ENCODE peak calls at places on chromosome X, in five cellular contexts. Y, A, E, B and H are unnamed samples.
A peak's percentile ranks its signal among the peaks of the same experiment; 100 is the strongest.

GRCh38 chrX:97471071-97471470 is 587.4 kb downstream of the RPA4 start:
- DNase-seq in Y (no peak), A (no peak), E (no peak), B (no peak), H (no peak)

GRCh38 chrX:40201486-40201885 is 103.7 kb upstream of the BCOR start:
- DNase-seq in Y (no peak), A (peak; percentile 37), E (no peak), B (no peak), H (no peak)

GRCh38 chrX:97898798-97899197 is 1015.1 kb downstream of the RPA4 start:
- DNase-seq in Y (no peak), A (no peak), E (no peak), B (no peak), H (no peak)

GRCh38 chrX:106278951-106279350 is 110.8 kb downstream of the PWWP3B start:
- DNase-seq in Y (no peak), A (no peak), E (no peak), B (peak; percentile 77), H (no peak)

GRCh38 chrX:21905209-21905735 is 35.2 kb upstream of the SMS start:
- DNase-seq in Y (no peak), A (peak; percentile 44), E (no peak), B (no peak), H (no peak)

GRCh38 chrX:21225643-21226042 is 148.6 kb upstream of the CNKSR2 start:
- DNase-seq in Y (no peak), A (no peak), E (no peak), B (peak; percentile 48), H (no peak)

GRCh38 chrX:9668537-9668936 is 97.1 kb downstream of the GPR143 start:
- DNase-seq in Y (no peak), A (no peak), E (no peak), B (no peak), H (no peak)

GRCh38 chrX:138877746-138878145 is 166.2 kb upstream of the FGF13 start:
- DNase-seq in Y (no peak), A (no peak), E (no peak), B (peak; percentile 92), H (no peak)

GRCh38 chrX:150451953-150452352 is 88.8 kb downstream of the MAMLD1 start:
- DNase-seq in Y (no peak), A (no peak), E (no peak), B (no peak), H (no peak)

GRCh38 chrX:78237127-78237526 is 90.3 kb downstream of the CYSLTR1 start:
- DNase-seq in Y (no peak), A (no peak), E (no peak), B (peak; percentile 26), H (no peak)

GRCh38 chrX:84865113-84865512 is 138.6 kb upstream of the APOOL start:
- DNase-seq in Y (no peak), A (no peak), E (no peak), B (peak; percentile 44), H (no peak)

GRCh38 chrX:20029728-20030127 is 38.9 kb upstream of the BCLAF3 start:
- DNase-seq in Y (no peak), A (no peak), E (no peak), B (peak; percentile 88), H (no peak)

GRCh38 chrX:24339911-24340310 is 20.5 kb upstream of the SUPT20HL1 start:
- DNase-seq in Y (no peak), A (no peak), E (no peak), B (no peak), H (no peak)

GRCh38 chrX:136616987-136617685 is 30.8 kb upstream of the CD40LG start:
- DNase-seq in Y (no peak), A (no peak), E (no peak), B (no peak), H (no peak)

DNA sequence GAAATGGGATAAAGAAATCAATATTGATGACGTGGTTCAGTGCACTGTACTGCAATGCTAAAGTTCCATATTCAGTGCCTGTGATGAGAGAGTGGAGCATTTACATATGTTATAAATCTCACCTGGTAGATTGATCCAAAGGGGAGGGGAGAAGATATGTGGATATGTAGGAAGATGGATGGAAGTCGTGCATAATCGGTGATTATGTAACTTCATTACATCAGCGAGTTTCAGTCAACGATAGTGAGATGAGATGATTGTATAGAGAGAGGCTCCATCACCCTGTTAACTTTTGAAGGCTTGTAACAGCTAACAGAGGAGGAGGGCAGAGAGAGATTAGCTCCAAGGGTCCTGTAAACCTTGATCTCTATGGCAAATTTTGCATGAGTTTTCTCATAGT is 1.8 kb downstream of the IL1RAPL1 start:
- DNase-seq in Y (no peak), A (no peak), E (no peak), B (no peak), H (no peak)
- H3K27ac ChIP-seq in Y (peak overlapping the region; percentile 73), A (no peak overlapping the region), E (peak overlapping the region; percentile 10), B (no peak overlapping the region), H (no peak overlapping the region)

GRCh38 chrX:69016220-69016941 is 148.9 kb downstream of the PJA1 start:
- DNase-seq in Y (no peak), A (no peak), E (no peak), B (no peak), H (no peak)
- H3K27ac ChIP-seq in Y (no peak overlapping the region), A (no peak overlapping the region), E (peak overlapping the region; percentile 59), B (no peak overlapping the region), H (no peak overlapping the region)

DNA sequence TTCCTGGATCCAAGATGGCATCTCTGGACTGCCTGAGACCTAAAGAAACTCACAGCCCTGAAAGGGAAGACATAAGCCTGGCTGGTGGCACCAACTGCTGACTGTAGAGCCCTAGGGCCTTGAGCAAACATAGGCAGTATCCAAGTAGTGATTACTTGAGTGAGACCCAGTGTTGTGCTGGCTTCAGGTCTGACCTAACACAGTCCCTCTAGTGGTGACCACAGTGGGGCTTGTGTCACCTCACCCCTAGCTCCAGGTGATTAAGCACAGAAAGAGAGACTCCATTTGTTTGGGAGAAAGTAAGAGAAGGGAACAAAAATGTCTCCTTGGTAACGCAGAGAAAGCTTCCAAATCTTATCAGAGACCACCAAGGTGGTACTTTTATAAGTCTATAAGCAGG is 496.3 kb upstream of the HTR2C start:
- DNase-seq in Y (no peak), A (no peak), E (no peak), B (no peak), H (no peak)
- H3K27ac ChIP-seq in Y (no peak overlapping the region), A (no peak overlapping the region), E (no peak overlapping the region), B (no peak overlapping the region), H (no peak overlapping the region)

GRCh38 chrX:107567370-107567769 is 60.9 kb upstream of the PRPS1 start:
- DNase-seq in Y (no peak), A (no peak), E (no peak), B (no peak), H (no peak)

GRCh38 chrX:107566603-107567262 is 61.6 kb upstream of the PRPS1 start:
- DNase-seq in Y (no peak), A (no peak), E (no peak), B (no peak), H (no peak)

GRCh38 chrX:107563851-107564250 is 64.5 kb upstream of the PRPS1 start:
- DNase-seq in Y (no peak), A (no peak), E (no peak), B (no peak), H (no peak)

GRCh38 chrX:107565005-107565404 is 63.3 kb upstream of the PRPS1 start:
- DNase-seq in Y (no peak), A (no peak), E (no peak), B (no peak), H (no peak)

GRCh38 chrX:107565916-107566602 is 62.3 kb upstream of the PRPS1 start:
- DNase-seq in Y (no peak), A (peak; percentile 85), E (no peak), B (peak; percentile 46), H (peak; percentile 49)
- H3K27ac ChIP-seq in Y (no peak overlapping the region), A (peak overlapping the region; percentile 78), E (no peak overlapping the region), B (no peak overlapping the region), H (no peak overlapping the region)

GRCh38 chrX:11793734-11794133 is 35.7 kb downstream of the MSL3 start:
- DNase-seq in Y (no peak), A (no peak), E (no peak), B (no peak), H (no peak)

GRCh38 chrX:11789809-11790208 is 31.8 kb downstream of the MSL3 start:
- DNase-seq in Y (no peak), A (no peak), E (no peak), B (no peak), H (no peak)

GRCh38 chrX:11791537-11791936 is 33.5 kb downstream of the MSL3 start:
- DNase-seq in Y (no peak), A (no peak), E (no peak), B (peak; percentile 58), H (no peak)

GRCh38 chrX:11792461-11793421 is 34.7 kb downstream of the MSL3 start:
- DNase-seq in Y (no peak), A (no peak), E (no peak), B (peak; percentile 4), H (no peak)

GRCh38 chrX:11791090-11791489 is 33.1 kb downstream of the MSL3 start:
- DNase-seq in Y (no peak), A (no peak), E (no peak), B (peak; percentile 9), H (no peak)
- H3K27ac ChIP-seq in Y (no peak overlapping the region), A (no peak overlapping the region), E (no peak overlapping the region), B (peak overlapping the region; percentile 47), H (no peak overlapping the region)

GRCh38 chrX:56784666-56785065 is 55.6 kb downstream of the NBDY start:
- DNase-seq in Y (peak; percentile 20), A (no peak), E (no peak), B (no peak), H (no peak)

GRCh38 chrX:56782791-56783449 is 53.9 kb downstream of the NBDY start:
- DNase-seq in Y (peak; percentile 50), A (no peak), E (peak; percentile 50), B (no peak), H (no peak)

GRCh38 chrX:56782362-56782761 is 53.3 kb downstream of the NBDY start:
- DNase-seq in Y (no peak), A (no peak), E (no peak), B (no peak), H (no peak)

GRCh38 chrX:56783996-56784620 is 55.1 kb downstream of the NBDY start:
- DNase-seq in Y (peak; percentile 35), A (no peak), E (no peak), B (no peak), H (no peak)

GRCh38 chrX:56783450-56783831 is 54.4 kb downstream of the NBDY start:
- DNase-seq in Y (peak; percentile 87), A (peak; percentile 77), E (peak; percentile 82), B (no peak), H (no peak)
- H3K27ac ChIP-seq in Y (peak overlapping the region; percentile 95), A (peak overlapping the region; percentile 63), E (no peak overlapping the region), B (no peak overlapping the region), H (no peak overlapping the region)